ENCODE peak calls at places on chromosomes 11 and 22, in six cellular contexts. B is K562, Y is fibroblast of lung, G is iPS-NIHi11, P is tibial artery, N is nephron progenitor cell. V is an unnamed sample.

GRCh38 chr11:78397398-78397797 is 20.2 kb downstream of the GAB2 start:
- DNase-seq in N (no peak), Y (no peak), G (no peak), B (no peak), P (no peak), V (no peak)

GRCh38 chr22:29704528-29705285 is 15.1 kb upstream of the CABP7 start:
- DNase-seq in B (no peak), Y (peak), P (no peak), N (no peak), G (no peak), V (no peak)

GRCh38 chr22:42985541-42985925 is 29.4 kb downstream of the PACSIN2 start:
- DNase-seq in G (no peak), P (no peak), B (no peak), Y (no peak), N (no peak), V (no peak)

GRCh38 chr11:78762105-78762504 is 187.4 kb upstream of the NARS2 start:
- DNase-seq in Y (no peak), G (no peak), P (no peak), N (no peak), B (no peak), V (no peak)

GRCh38 chr22:17748555-17749353 is 25.5 kb downstream of the BID start:
- DNase-seq in P (no peak), N (peak), Y (no peak), G (peak), B (peak), V (no peak)

GRCh38 chr22:30129636-30130035 is 49.4 kb downstream of the HORMAD2 start:
- DNase-seq in G (no peak), N (no peak), B (no peak), Y (no peak), P (no peak), V (no peak)

GRCh38 chr11:839875-840617 is 2.3 kb downstream of the POLR2L start:
- DNase-seq in N (no peak), Y (no peak), P (no peak), B (no peak), G (no peak), V (no peak)

GRCh38 chr22:50729391-50730012 is 8.5 kb upstream of the ACR start:
- DNase-seq in P (peak), B (no peak), G (no peak), Y (no peak), N (no peak), V (no peak)

GRCh38 chr22:28424427-28425080 is 255.1 kb downstream of the TTC28 start:
- DNase-seq in N (no peak), Y (peak), B (no peak), P (no peak), G (no peak), V (no peak)

GRCh38 chr11:34351051-34351450 is 6.8 kb downstream of the ABTB2 start:
- DNase-seq in P (no peak), G (no peak), B (no peak), Y (no peak), N (no peak), V (no peak)

GRCh38 chr22:25051073-25051472 is 98.6 kb downstream of the KIAA1671 start:
- DNase-seq in N (no peak), Y (no peak), B (peak), P (no peak), G (peak), V (no peak)

GRCh38 chr22:37472418-37473006 is 13.7 kb downstream of the MFNG start:
- DNase-seq in N (peak), Y (peak), G (peak), P (no peak), B (peak), V (no peak)

GRCh38 chr22:31100762-31101525 is 6.4 kb downstream of the SELENOM start:
- DNase-seq in N (no peak), B (no peak), P (no peak), G (no peak), Y (no peak), V (no peak)

GRCh38 chr11:92886243-92886905 is 83.1 kb upstream of the MTNR1B start:
- DNase-seq in Y (peak), P (no peak), B (peak), N (peak), G (peak), V (peak)

GRCh38 chr11:74035264-74035663 is 26.4 kb upstream of the UCP3 start:
- DNase-seq in P (no peak), Y (peak), G (no peak), B (no peak), N (no peak), V (no peak)

GRCh38 chr11:87180743-87181142 is 143.0 kb downstream of the TMEM135 start:
- DNase-seq in G (no peak), B (no peak), N (no peak), P (no peak), Y (peak), V (no peak)

GRCh38 chr11:8777907-8778767 is 95.5 kb downstream of the RPL27A start:
- DNase-seq in Y (peak), G (no peak), P (peak), N (no peak), B (no peak), V (no peak)

GRCh38 chr11:118264568-118265470 is 722 bp upstream of the MPZL2 start:
- DNase-seq in Y (no peak), N (no peak), B (no peak), G (no peak), P (no peak), V (no peak)

GRCh38 chr11:122742350-122742749 is 86.8 kb downstream of the UBASH3B start:
- DNase-seq in Y (no peak), P (no peak), G (no peak), B (no peak), N (no peak), V (no peak)

GRCh38 chr11:113571531-113571930 is 96.3 kb upstream of the DRD2 start:
- DNase-seq in N (no peak), P (no peak), Y (no peak), G (no peak), B (no peak), V (no peak)

GRCh38 chr22:35540600-35541253 is at the start of gene RASD2:
- DNase-seq in Y (no peak), G (peak), N (peak), B (peak), P (no peak), V (peak)

GRCh38 chr11:125175896-125176575 is 11.5 kb downstream of the PKNOX2 start:
- DNase-seq in N (no peak), Y (no peak), B (no peak), G (no peak), P (peak), V (no peak)

GRCh38 chr11:34251640-34251980 is 106.2 kb downstream of the ABTB2 start:
- DNase-seq in P (no peak), N (no peak), B (no peak), Y (no peak), G (no peak), V (no peak)

GRCh38 chr11:123100378-123101085 is 38.6 kb upstream of the HSPA8 start:
- DNase-seq in N (no peak), G (no peak), Y (no peak), B (no peak), P (no peak), V (no peak)

GRCh38 chr11:114762437-114762836 is 84.1 kb downstream of the NXPE2 start:
- DNase-seq in N (peak), Y (peak), P (peak), B (peak), G (peak), V (peak)

GRCh38 chr22:46902998-46903916 is 140.8 kb downstream of the TBC1D22A start:
- DNase-seq in G (peak), Y (no peak), P (no peak), B (no peak), N (no peak), V (no peak)

GRCh38 chr11:11349870-11350325 is 3.2 kb downstream of the CSNK2A3 start:
- DNase-seq in B (no peak), Y (peak), P (no peak), G (no peak), N (no peak), V (no peak)

GRCh38 chr11:118789501-118790356 is 1.2 kb downstream of the DDX6 start:
- DNase-seq in Y (peak), P (peak), B (peak), N (no peak), G (peak), V (no peak)

GRCh38 chr22:37610480-37611148 is 2.0 kb downstream of the GGA1 start:
- DNase-seq in Y (no peak), B (no peak), P (no peak), N (no peak), G (no peak), V (no peak)

GRCh38 chr22:41341990-41342389 is 39.8 kb upstream of the TEF start:
- DNase-seq in G (no peak), B (no peak), P (no peak), Y (no peak), N (no peak), V (no peak)

V was measured in progenitor cell of endocrine pancreas.